ENCODE peak calls at places on chromosomes 7 and 10, in eight cellular contexts. One of them, this sample, is unnamed.

GRCh38 chr7:44322631-44323363 is 2.6 kb downstream of the CAMK2B start:
- DNase-seq in stimulated activated naive B cell treated with anti-CD40 and anti-IgM and Interleukin-4, amounts not matched to agents 10 μg/mL and 1 μg/mL and 100 μg/mL, for 72 hours: no peak
- DNase-seq in T1000: no peak
- DNase-seq in AG09319: no peak
- DNase-seq in T47D: peak; percentile 38
- DNase-seq in AML-193: no peak
- DNase-seq in naive thymus-derived CD8-positive, alpha-beta T cell: no peak
- DNase-seq in colonic mucosa: no peak
- DNase-seq in this sample: no peak

GRCh38 chr10:43042503-43043341 is 34.1 kb upstream of the RET start:
- DNase-seq in stimulated activated naive B cell treated with anti-CD40 and anti-IgM and Interleukin-4, amounts not matched to agents 10 μg/mL and 1 μg/mL and 100 μg/mL, for 72 hours: no peak
- DNase-seq in T1000: no peak
- DNase-seq in AG09319: no peak
- DNase-seq in T47D: no peak
- DNase-seq in AML-193: no peak
- DNase-seq in naive thymus-derived CD8-positive, alpha-beta T cell: no peak
- DNase-seq in colonic mucosa: peak; percentile 10
- DNase-seq in this sample: no peak

GRCh38 chr10:69345890-69346474 is 67.7 kb downstream of the HK1 start:
- DNase-seq in stimulated activated naive B cell treated with anti-CD40 and anti-IgM and Interleukin-4, amounts not matched to agents 10 μg/mL and 1 μg/mL and 100 μg/mL, for 72 hours: no peak
- DNase-seq in T1000: no peak
- DNase-seq in AG09319: no peak
- DNase-seq in T47D: no peak
- DNase-seq in AML-193: no peak
- DNase-seq in naive thymus-derived CD8-positive, alpha-beta T cell: no peak
- DNase-seq in colonic mucosa: no peak
- DNase-seq in this sample: no peak

GRCh38 chr10:123974406-123974805 is 82.8 kb upstream of the CPXM2 start:
- DNase-seq in stimulated activated naive B cell treated with anti-CD40 and anti-IgM and Interleukin-4, amounts not matched to agents 10 μg/mL and 1 μg/mL and 100 μg/mL, for 72 hours: no peak
- DNase-seq in T1000: no peak
- DNase-seq in AG09319: peak; percentile 7
- DNase-seq in T47D: peak; percentile 87
- DNase-seq in AML-193: no peak
- DNase-seq in naive thymus-derived CD8-positive, alpha-beta T cell: no peak
- DNase-seq in colonic mucosa: peak; percentile 53
- DNase-seq in this sample: no peak

GRCh38 chr7:271266-272107 is 18.5 kb upstream of the FOXL3 start:
- DNase-seq in stimulated activated naive B cell treated with anti-CD40 and anti-IgM and Interleukin-4, amounts not matched to agents 10 μg/mL and 1 μg/mL and 100 μg/mL, for 72 hours: no peak
- DNase-seq in T1000: no peak
- DNase-seq in AG09319: no peak
- DNase-seq in T47D: no peak
- DNase-seq in AML-193: no peak
- DNase-seq in naive thymus-derived CD8-positive, alpha-beta T cell: no peak
- DNase-seq in colonic mucosa: no peak
- DNase-seq in this sample: no peak

GRCh38 chr7:39353615-39354376 is 212.4 kb upstream of the YAE1 start:
- DNase-seq in stimulated activated naive B cell treated with anti-CD40 and anti-IgM and Interleukin-4, amounts not matched to agents 10 μg/mL and 1 μg/mL and 100 μg/mL, for 72 hours: no peak
- DNase-seq in T1000: no peak
- DNase-seq in AG09319: no peak
- DNase-seq in T47D: no peak
- DNase-seq in AML-193: no peak
- DNase-seq in naive thymus-derived CD8-positive, alpha-beta T cell: no peak
- DNase-seq in colonic mucosa: no peak
- DNase-seq in this sample: no peak

GRCh38 chr10:123909866-123910265 is 18.3 kb upstream of the CPXM2 start:
- DNase-seq in stimulated activated naive B cell treated with anti-CD40 and anti-IgM and Interleukin-4, amounts not matched to agents 10 μg/mL and 1 μg/mL and 100 μg/mL, for 72 hours: no peak
- DNase-seq in T1000: no peak
- DNase-seq in AG09319: no peak
- DNase-seq in T47D: no peak
- DNase-seq in AML-193: no peak
- DNase-seq in naive thymus-derived CD8-positive, alpha-beta T cell: no peak
- DNase-seq in colonic mucosa: no peak
- DNase-seq in this sample: no peak

GRCh38 chr10:117214401-117214800 is 17.1 kb downstream of the KCNK18 start:
- DNase-seq in stimulated activated naive B cell treated with anti-CD40 and anti-IgM and Interleukin-4, amounts not matched to agents 10 μg/mL and 1 μg/mL and 100 μg/mL, for 72 hours: no peak
- DNase-seq in T1000: no peak
- DNase-seq in AG09319: no peak
- DNase-seq in T47D: no peak
- DNase-seq in AML-193: no peak
- DNase-seq in naive thymus-derived CD8-positive, alpha-beta T cell: no peak
- DNase-seq in colonic mucosa: no peak
- DNase-seq in this sample: no peak

GRCh38 chr7:23062452-23062851 is 43.1 kb upstream of the KLHL7 start:
- DNase-seq in stimulated activated naive B cell treated with anti-CD40 and anti-IgM and Interleukin-4, amounts not matched to agents 10 μg/mL and 1 μg/mL and 100 μg/mL, for 72 hours: no peak
- DNase-seq in T1000: no peak
- DNase-seq in AG09319: no peak
- DNase-seq in T47D: no peak
- DNase-seq in AML-193: no peak
- DNase-seq in naive thymus-derived CD8-positive, alpha-beta T cell: no peak
- DNase-seq in colonic mucosa: no peak
- DNase-seq in this sample: no peak

GRCh38 chr10:127888526-127889312 is 4.0 kb downstream of the CLRN3 start:
- DNase-seq in stimulated activated naive B cell treated with anti-CD40 and anti-IgM and Interleukin-4, amounts not matched to agents 10 μg/mL and 1 μg/mL and 100 μg/mL, for 72 hours: no peak
- DNase-seq in T1000: no peak
- DNase-seq in AG09319: no peak
- DNase-seq in T47D: no peak
- DNase-seq in AML-193: no peak
- DNase-seq in naive thymus-derived CD8-positive, alpha-beta T cell: no peak
- DNase-seq in colonic mucosa: peak; percentile 81
- DNase-seq in this sample: no peak

GRCh38 chr7:5428470-5429252 is 5.0 kb upstream of the TNRC18 start:
- DNase-seq in stimulated activated naive B cell treated with anti-CD40 and anti-IgM and Interleukin-4, amounts not matched to agents 10 μg/mL and 1 μg/mL and 100 μg/mL, for 72 hours: no peak
- DNase-seq in T1000: no peak
- DNase-seq in AG09319: peak; percentile 75
- DNase-seq in T47D: peak; percentile 85
- DNase-seq in AML-193: peak; percentile 71
- DNase-seq in naive thymus-derived CD8-positive, alpha-beta T cell: no peak
- DNase-seq in colonic mucosa: peak; percentile 77
- DNase-seq in this sample: no peak

This sample was measured in NCI-H524 treated with DMSO at 0.1 percent for 48 hours.